ENCODE peak calls at places on chromosomes 16 and 17, in five cellular contexts. One of them, this sample, is unnamed.

GRCh38 chr16:27098366-27099050 is 31.8 kb downstream of the C16orf82 start:
- DNase-seq in tibial artery: peak; percentile 6
- DNase-seq in lung: no peak
- DNase-seq in MM.1S: no peak
- DNase-seq in breast epithelium: peak; percentile 15
- DNase-seq in this sample: no peak

GRCh38 chr16:4945560-4946502 is 8.9 kb upstream of the PPL start:
- DNase-seq in breast epithelium: peak; percentile 85
- DNase-seq in lung: peak; percentile 75
- DNase-seq in tibial artery: peak; percentile 76
- DNase-seq in MM.1S: no peak
- DNase-seq in this sample: no peak

GRCh38 chr17:39750131-39751015 is 12.6 kb downstream of the GRB7 start:
- DNase-seq in breast epithelium: no peak
- DNase-seq in MM.1S: no peak
- DNase-seq in tibial artery: peak; percentile 58
- DNase-seq in lung: no peak
- DNase-seq in this sample: no peak

GRCh38 chr17:3639981-3640596 is 3.5 kb downstream of the CTNS start:
- DNase-seq in breast epithelium: no peak
- DNase-seq in MM.1S: peak; percentile 11
- DNase-seq in lung: no peak
- DNase-seq in tibial artery: no peak
- DNase-seq in this sample: no peak

GRCh38 chr17:39576187-39576586 is 31.5 kb downstream of the NEUROD2 start:
- DNase-seq in breast epithelium: no peak
- DNase-seq in tibial artery: no peak
- DNase-seq in lung: no peak
- DNase-seq in MM.1S: no peak
- DNase-seq in this sample: no peak

GRCh38 chr16:81485824-81486554 is 41.4 kb downstream of the CMIP start:
- DNase-seq in MM.1S: no peak
- DNase-seq in breast epithelium: no peak
- DNase-seq in tibial artery: no peak
- DNase-seq in lung: no peak
- DNase-seq in this sample: no peak

GRCh38 chr16:78742501-78743283 is 643.2 kb downstream of the WWOX start:
- DNase-seq in tibial artery: peak; percentile 68
- DNase-seq in lung: no peak
- DNase-seq in breast epithelium: no peak
- DNase-seq in MM.1S: peak; percentile 76
- DNase-seq in this sample: peak; percentile 69

GRCh38 chr17:32927724-32928526 is at the start of gene TMEM98:
- DNase-seq in MM.1S: peak; percentile 16
- DNase-seq in breast epithelium: no peak
- DNase-seq in lung: no peak
- DNase-seq in tibial artery: no peak
- DNase-seq in this sample: no peak

GRCh38 chr17:3036800-3037199 is 26.6 kb downstream of the OR1D5 start:
- DNase-seq in MM.1S: no peak
- DNase-seq in breast epithelium: no peak
- DNase-seq in lung: no peak
- DNase-seq in tibial artery: no peak
- DNase-seq in this sample: no peak

GRCh38 chr16:19882186-19882585 is 2.5 kb downstream of the GPRC5B start:
- DNase-seq in breast epithelium: no peak
- DNase-seq in MM.1S: no peak
- DNase-seq in tibial artery: no peak
- DNase-seq in lung: no peak
- DNase-seq in this sample: no peak

GRCh38 chr17:76597156-76598003 is 11.7 kb upstream of the ST6GALNAC2 start:
- DNase-seq in tibial artery: no peak
- DNase-seq in MM.1S: no peak
- DNase-seq in breast epithelium: no peak
- DNase-seq in lung: peak; percentile 55
- DNase-seq in this sample: no peak

GRCh38 chr16:3187798-3188674 is at the start of gene OR1F1:
- DNase-seq in MM.1S: peak; percentile 18
- DNase-seq in lung: no peak
- DNase-seq in tibial artery: no peak
- DNase-seq in breast epithelium: no peak
- DNase-seq in this sample: peak; percentile 33

GRCh38 chr17:67503184-67503583 is 126.1 kb downstream of the PITPNC1 start:
- DNase-seq in lung: no peak
- DNase-seq in MM.1S: no peak
- DNase-seq in breast epithelium: no peak
- DNase-seq in tibial artery: no peak
- DNase-seq in this sample: no peak

GRCh38 chr17:35743911-35744328 is 9.1 kb downstream of the GAS2L2 start:
- DNase-seq in MM.1S: no peak
- DNase-seq in breast epithelium: no peak
- DNase-seq in tibial artery: no peak
- DNase-seq in lung: no peak
- DNase-seq in this sample: no peak

GRCh38 chr17:40014375-40014980 is 762 bp upstream of the CSF3 start:
- DNase-seq in MM.1S: no peak
- DNase-seq in tibial artery: no peak
- DNase-seq in lung: no peak
- DNase-seq in breast epithelium: no peak
- DNase-seq in this sample: no peak

GRCh38 chr17:65594585-65594940 is 33.1 kb upstream of the AXIN2 start:
- DNase-seq in lung: no peak
- DNase-seq in MM.1S: no peak
- DNase-seq in breast epithelium: no peak
- DNase-seq in tibial artery: no peak
- DNase-seq in this sample: no peak

GRCh38 chr16:66946974-66947301 is 11.6 kb downstream of the CES2 start:
- DNase-seq in tibial artery: no peak
- DNase-seq in breast epithelium: no peak
- DNase-seq in lung: no peak
- DNase-seq in MM.1S: no peak
- DNase-seq in this sample: no peak

GRCh38 chr16:66948034-66948821 is 12.8 kb upstream of the CES3 start:
- DNase-seq in breast epithelium: no peak
- DNase-seq in MM.1S: no peak
- DNase-seq in tibial artery: no peak
- DNase-seq in lung: no peak
- DNase-seq in this sample: no peak

GRCh38 chr16:66945939-66946338 is 10.6 kb downstream of the CES2 start:
- DNase-seq in breast epithelium: no peak
- DNase-seq in tibial artery: no peak
- DNase-seq in lung: no peak
- DNase-seq in MM.1S: no peak
- DNase-seq in this sample: no peak

GRCh38 chr16:66947302-66948033 is 12.2 kb downstream of the CES2 start:
- DNase-seq in MM.1S: peak; percentile 85
- DNase-seq in tibial artery: peak; percentile 86
- DNase-seq in lung: peak; percentile 83
- DNase-seq in breast epithelium: peak; percentile 77
- DNase-seq in this sample: peak; percentile 76

GRCh38 chr16:66946541-66946940 is 11.2 kb downstream of the CES2 start:
- DNase-seq in breast epithelium: no peak
- DNase-seq in lung: no peak
- DNase-seq in tibial artery: no peak
- DNase-seq in MM.1S: no peak
- DNase-seq in this sample: no peak
- H3K27ac ChIP-seq in breast epithelium: no peak overlapping the region
- H3K27ac ChIP-seq in lung: no peak overlapping the region
- H3K27ac ChIP-seq in tibial artery: no peak overlapping the region
- H3K27ac ChIP-seq in MM.1S: no peak overlapping the region
- H3K27ac ChIP-seq in this sample: no peak overlapping the region

GRCh38 chr17:48542114-48542955 is 2.6 kb downstream of the HOXB2 start:
- DNase-seq in breast epithelium: no peak
- DNase-seq in lung: no peak
- DNase-seq in MM.1S: no peak
- DNase-seq in tibial artery: no peak
- DNase-seq in this sample: no peak
- H3K27ac ChIP-seq in breast epithelium: peak overlapping the region; percentile 93
- H3K27ac ChIP-seq in lung: peak overlapping the region; percentile 79
- H3K27ac ChIP-seq in MM.1S: no peak overlapping the region
- H3K27ac ChIP-seq in tibial artery: peak overlapping the region; percentile 55
- H3K27ac ChIP-seq in this sample: peak overlapping the region; percentile 94

GRCh38 chr17:47651704-47652103 is 2.0 kb downstream of the KPNB1 start:
- DNase-seq in breast epithelium: no peak
- DNase-seq in MM.1S: no peak
- DNase-seq in tibial artery: no peak
- DNase-seq in lung: no peak
- DNase-seq in this sample: no peak
- H3K27ac ChIP-seq in breast epithelium: no peak overlapping the region
- H3K27ac ChIP-seq in MM.1S: no peak overlapping the region
- H3K27ac ChIP-seq in tibial artery: no peak overlapping the region
- H3K27ac ChIP-seq in lung: no peak overlapping the region
- H3K27ac ChIP-seq in this sample: no peak overlapping the region

GRCh38 chr17:30116661-30117547 is at the start of gene NSRP1:
- DNase-seq in lung: peak; percentile 95
- DNase-seq in tibial artery: peak; percentile 98
- DNase-seq in breast epithelium: peak; percentile 96
- DNase-seq in MM.1S: peak; percentile 93
- DNase-seq in this sample: peak; percentile 92
- H3K27ac ChIP-seq in lung: peak within 1 kb of the TSS; percentile 99
- H3K27ac ChIP-seq in tibial artery: peak within 1 kb of the TSS; percentile 97
- H3K27ac ChIP-seq in breast epithelium: peak within 1 kb of the TSS; percentile 98
- H3K27ac ChIP-seq in MM.1S: peak within 1 kb of the TSS; percentile 40
- H3K27ac ChIP-seq in this sample: peak within 1 kb of the TSS; percentile 85

GRCh38 chr16:87974190-87974589 is 23.0 kb downstream of the BANP start:
- DNase-seq in MM.1S: no peak
- DNase-seq in lung: no peak
- DNase-seq in tibial artery: no peak
- DNase-seq in breast epithelium: no peak
- DNase-seq in this sample: no peak
- H3K27ac ChIP-seq in MM.1S: no peak overlapping the region
- H3K27ac ChIP-seq in lung: no peak overlapping the region
- H3K27ac ChIP-seq in tibial artery: no peak overlapping the region
- H3K27ac ChIP-seq in breast epithelium: no peak overlapping the region
- H3K27ac ChIP-seq in this sample: no peak overlapping the region

DNA sequence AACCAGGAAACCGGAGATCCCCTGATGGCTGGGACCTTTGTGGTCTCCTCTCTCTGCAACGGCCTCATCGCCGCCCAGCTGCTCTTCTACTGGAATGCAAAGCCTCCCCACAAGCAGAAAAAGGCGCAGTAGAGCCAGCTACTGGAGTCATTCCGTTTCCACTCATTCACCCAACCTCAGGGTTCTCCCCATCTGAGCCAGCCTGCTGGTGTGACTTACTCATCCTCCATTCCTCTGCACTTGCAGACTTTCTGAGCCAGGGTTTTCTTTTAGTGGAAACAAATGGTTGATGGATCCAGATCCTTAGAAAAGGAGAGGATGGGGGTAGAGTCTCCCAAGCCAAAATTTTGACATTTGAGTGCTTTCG is 2.5 kb downstream of the SOX15 start:
- DNase-seq in tibial artery: no peak
- DNase-seq in MM.1S: no peak
- DNase-seq in lung: no peak
- DNase-seq in breast epithelium: no peak
- DNase-seq in this sample: no peak
- H3K27ac ChIP-seq in tibial artery: no peak overlapping the region
- H3K27ac ChIP-seq in MM.1S: no peak overlapping the region
- H3K27ac ChIP-seq in lung: peak overlapping the region; percentile 41
- H3K27ac ChIP-seq in breast epithelium: no peak overlapping the region
- H3K27ac ChIP-seq in this sample: no peak overlapping the region

GRCh38 chr16:1745181-1745899 is 26.0 kb downstream of the NME3 start:
- DNase-seq in breast epithelium: no peak
- DNase-seq in tibial artery: no peak
- DNase-seq in lung: no peak
- DNase-seq in MM.1S: no peak
- DNase-seq in this sample: no peak
- H3K27ac ChIP-seq in breast epithelium: no peak overlapping the region
- H3K27ac ChIP-seq in tibial artery: no peak overlapping the region
- H3K27ac ChIP-seq in lung: no peak overlapping the region
- H3K27ac ChIP-seq in MM.1S: no peak overlapping the region
- H3K27ac ChIP-seq in this sample: no peak overlapping the region

DNA sequence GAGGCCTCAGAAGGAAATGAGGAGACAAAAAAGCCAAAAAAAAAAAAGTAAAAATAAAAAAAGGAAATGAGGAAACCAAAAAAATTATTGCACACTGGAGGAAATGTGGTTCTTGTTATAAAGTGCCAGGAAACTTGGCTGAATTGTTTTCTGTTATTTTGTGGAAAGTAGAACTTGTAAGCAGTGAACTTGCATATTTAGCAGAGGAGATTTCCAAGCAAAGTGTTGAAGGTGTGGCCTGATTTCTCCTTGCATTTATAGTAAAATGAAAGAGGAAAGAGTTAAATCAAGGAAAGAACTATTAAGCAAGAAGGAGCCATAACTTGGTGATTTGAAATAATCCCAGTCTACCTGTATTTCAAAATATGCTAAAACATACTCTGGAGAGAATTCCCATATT is 34.1 kb upstream of the CPPED1 start:
- DNase-seq in breast epithelium: no peak
- DNase-seq in tibial artery: no peak
- DNase-seq in MM.1S: no peak
- DNase-seq in lung: no peak
- DNase-seq in this sample: no peak
- H3K27ac ChIP-seq in breast epithelium: no peak overlapping the region
- H3K27ac ChIP-seq in tibial artery: no peak overlapping the region
- H3K27ac ChIP-seq in MM.1S: no peak overlapping the region
- H3K27ac ChIP-seq in lung: no peak overlapping the region
- H3K27ac ChIP-seq in this sample: no peak overlapping the region

GRCh38 chr17:15490634-15491261 is 23.3 kb upstream of the CDRT4 start:
- DNase-seq in breast epithelium: no peak
- DNase-seq in tibial artery: peak; percentile 80
- DNase-seq in MM.1S: no peak
- DNase-seq in lung: peak; percentile 47
- DNase-seq in this sample: no peak
- H3K27ac ChIP-seq in breast epithelium: no peak overlapping the region
- H3K27ac ChIP-seq in tibial artery: no peak overlapping the region
- H3K27ac ChIP-seq in MM.1S: no peak overlapping the region
- H3K27ac ChIP-seq in lung: peak overlapping the region; percentile 64
- H3K27ac ChIP-seq in this sample: no peak overlapping the region

GRCh38 chr16:76235025-76235424 is 42.2 kb upstream of the CNTNAP4 start:
- DNase-seq in MM.1S: no peak
- DNase-seq in lung: no peak
- DNase-seq in breast epithelium: no peak
- DNase-seq in tibial artery: no peak
- DNase-seq in this sample: no peak
- H3K27ac ChIP-seq in MM.1S: no peak overlapping the region
- H3K27ac ChIP-seq in lung: no peak overlapping the region
- H3K27ac ChIP-seq in breast epithelium: no peak overlapping the region
- H3K27ac ChIP-seq in tibial artery: no peak overlapping the region
- H3K27ac ChIP-seq in this sample: no peak overlapping the region